ENCODE peak calls at places on chromosomes 11 and 22, in five cellular contexts. S, J, R, F and U are unnamed samples.
A peak's percentile ranks its signal among the peaks of the same experiment; 100 is the strongest.

GRCh38 chr11:133064152-133064877 is 468.0 kb downstream of the OPCML start:
- DNase-seq in S (peak; percentile 69), J (no peak), R (peak; percentile 94), F (no peak), U (peak; percentile 92)

GRCh38 chr11:111417011-111417765 is 38.1 kb upstream of the POU2AF1 start:
- DNase-seq in S (no peak), J (peak; percentile 94), R (no peak), F (no peak), U (no peak)

GRCh38 chr11:76657139-76657823 is 13.3 kb downstream of the LRRC32 start:
- DNase-seq in S (peak; percentile 21), J (no peak), R (no peak), F (no peak), U (no peak)

GRCh38 chr11:74316772-74317505 is 5.5 kb upstream of the P4HA3 start:
- DNase-seq in S (no peak), J (no peak), R (no peak), F (no peak), U (no peak)

GRCh38 chr22:36385491-36386350 is 2.0 kb downstream of the MYH9 start:
- DNase-seq in S (peak; percentile 78), J (peak; percentile 67), R (peak; percentile 81), F (no peak), U (peak; percentile 70)

GRCh38 chr11:130162733-130163132 is 3.2 kb downstream of the ST14 start:
- DNase-seq in S (no peak), J (peak; percentile 58), R (no peak), F (no peak), U (no peak)

GRCh38 chr11:20634044-20634443 is 34.6 kb downstream of the SLC6A5 start:
- DNase-seq in S (no peak), J (no peak), R (peak; percentile 47), F (no peak), U (no peak)

GRCh38 chr22:37433786-37434185 is 6.5 kb upstream of the ELFN2 start:
- DNase-seq in S (no peak), J (no peak), R (no peak), F (no peak), U (no peak)

GRCh38 chr22:48139776-48140175 is 1377.3 kb downstream of the TBC1D22A start:
- DNase-seq in S (no peak), J (no peak), R (no peak), F (no peak), U (no peak)

GRCh38 chr11:120425527-120425926 is 86.0 kb upstream of the GRIK4 start:
- DNase-seq in S (no peak), J (peak; percentile 1), R (no peak), F (no peak), U (no peak)

GRCh38 chr11:3191586-3192324 is 26.6 kb upstream of the OSBPL5 start:
- DNase-seq in S (no peak), J (no peak), R (no peak), F (no peak), U (no peak)

GRCh38 chr11:45335434-45335833 is 49.3 kb upstream of the SYT13 start:
- DNase-seq in S (no peak), J (no peak), R (no peak), F (no peak), U (no peak)

GRCh38 chr11:24687748-24688147 is 190.9 kb downstream of the LUZP2 start:
- DNase-seq in S (no peak), J (no peak), R (no peak), F (no peak), U (no peak)
- H3K4me1 ChIP-seq in S (no peaks in the 10 kb centered on the region), J (no peaks in the 10 kb centered on the region), R (no peaks in the 10 kb centered on the region), F (no peaks in the 10 kb centered on the region), U (no peaks in the 10 kb centered on the region)

GRCh38 chr11:114196994-114197702 is 99.1 kb upstream of the NNMT start:
- DNase-seq in S (no peak), J (no peak), R (no peak), F (no peak), U (no peak)
- H3K4me1 ChIP-seq in S (peaks cover 79% of the 10 kb centered on the region), J (peaks cover 12% of the 10 kb centered on the region), R (no peaks in the 10 kb centered on the region), F (peaks cover 4% of the 10 kb centered on the region), U (peaks cover 59% of the 10 kb centered on the region)

DNA sequence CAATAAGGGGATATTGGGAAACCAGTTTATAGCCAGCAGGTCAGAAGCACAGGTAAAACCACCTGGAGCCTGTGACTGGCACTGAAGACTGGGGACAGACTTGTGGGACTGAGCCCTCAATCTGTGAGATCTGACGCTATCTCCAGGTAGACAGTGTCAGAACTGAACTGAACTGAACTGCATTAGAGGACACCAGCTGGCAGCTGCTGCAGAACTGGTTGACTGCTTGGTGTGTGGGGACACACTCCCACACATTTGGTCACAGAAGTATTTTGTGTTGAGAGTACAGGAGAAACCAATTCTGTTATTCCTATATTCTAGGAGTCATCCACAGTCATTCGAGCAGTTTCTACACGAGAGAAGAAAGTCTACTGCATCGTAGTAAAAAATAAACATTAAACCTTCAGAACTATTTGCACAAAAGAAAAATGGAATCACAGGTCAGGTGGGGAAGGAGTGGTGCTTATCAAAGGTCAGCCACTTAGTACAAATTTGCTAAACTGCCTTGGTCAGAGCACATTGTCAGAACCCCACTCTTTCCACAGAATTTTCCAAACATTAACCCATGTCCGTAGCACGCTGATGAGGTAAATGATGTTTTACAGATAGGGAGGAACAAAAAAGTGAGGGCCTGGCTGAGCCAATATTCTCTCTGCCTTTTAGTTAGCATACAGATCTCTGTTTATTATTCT is 77.2 kb downstream of the SIK3 start:
- DNase-seq in S (no peak), J (no peak), R (no peak), F (no peak), U (no peak)
- H3K4me1 ChIP-seq in S (peaks cover 33% of the 10 kb centered on the region), J (peaks cover 40% of the 10 kb centered on the region), R (no peaks in the 10 kb centered on the region), F (peaks cover 20% of the 10 kb centered on the region), U (peaks cover 12% of the 10 kb centered on the region)

DNA sequence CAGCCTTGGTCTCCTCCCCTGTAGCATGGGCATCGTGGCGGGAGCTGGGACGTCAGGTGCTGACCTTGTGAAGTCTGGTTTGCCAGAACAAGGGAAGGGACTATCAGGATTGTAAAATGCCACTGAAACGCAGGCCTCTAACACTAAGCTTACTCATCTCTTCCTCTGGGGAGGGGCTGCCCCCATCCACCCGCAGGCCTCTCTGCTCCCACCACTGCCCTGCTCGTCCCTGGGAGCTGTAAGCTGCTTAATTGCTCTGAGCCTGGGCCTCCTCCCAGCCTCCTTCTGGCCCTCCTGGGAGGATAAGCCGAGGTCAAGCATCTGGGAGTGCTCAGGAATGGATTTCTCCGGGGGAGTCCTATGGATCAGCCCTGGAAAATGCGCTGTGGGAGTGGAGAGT is 8.4 kb downstream of the SHISAL1 start:
- DNase-seq in S (no peak), J (no peak), R (no peak), F (no peak), U (peak; percentile 21)
- H3K4me1 ChIP-seq in S (peaks cover 3% of the 10 kb centered on the region), J (no peaks in the 10 kb centered on the region), R (no peaks in the 10 kb centered on the region), F (peaks cover 2% of the 10 kb centered on the region), U (peaks cover 2% of the 10 kb centered on the region)

DNA sequence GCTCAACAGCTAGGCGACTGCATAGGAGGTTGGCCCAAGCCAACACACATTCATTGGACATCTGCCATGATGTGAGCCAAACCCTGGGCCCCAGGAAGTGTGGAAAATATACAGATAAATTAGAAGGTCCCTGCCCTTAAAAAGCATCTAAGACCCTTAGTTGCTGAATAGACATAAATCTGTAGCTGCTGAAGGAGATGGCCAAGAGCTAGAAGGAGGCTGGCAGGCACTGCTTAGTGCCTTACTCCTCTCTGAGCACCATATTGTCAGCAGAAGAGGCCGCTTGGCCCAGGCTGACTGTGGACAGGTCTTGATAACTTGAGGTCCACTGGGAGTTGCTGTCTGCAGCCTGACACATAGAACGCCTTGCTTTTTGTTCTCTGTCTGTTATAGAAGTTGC is 53.2 kb upstream of the CD44 start:
- DNase-seq in S (no peak), J (no peak), R (no peak), F (no peak), U (peak; percentile 65)
- H3K4me1 ChIP-seq in S (peaks cover 50% of the 10 kb centered on the region), J (peaks cover 56% of the 10 kb centered on the region), R (no peaks in the 10 kb centered on the region), F (peaks cover 6% of the 10 kb centered on the region), U (peaks cover 14% of the 10 kb centered on the region)

GRCh38 chr11:63660972-63661371 is 10.2 kb downstream of the ATL3 start:
- DNase-seq in S (no peak), J (no peak), R (no peak), F (no peak), U (no peak)
- H3K4me1 ChIP-seq in S (peaks cover 24% of the 10 kb centered on the region), J (no peaks in the 10 kb centered on the region), R (no peaks in the 10 kb centered on the region), F (no peaks in the 10 kb centered on the region), U (peaks cover 2% of the 10 kb centered on the region)